ENCODE peak calls at places on chromosomes 2 and 18, in four cellular contexts. O is lower lobe of right lung; K is hippocampal formation; H is effector CD4-positive, alpha-beta T cell. P is an unnamed sample.
A peak's percentile ranks its signal among the peaks of the same experiment; 100 is the strongest.

GRCh38 chr2:529425-529824 is 147.8 kb downstream of the TMEM18 start:
- DNase-seq in H (no peak), O (no peak), K (peak; percentile 38), P (no peak)

GRCh38 chr2:133266075-133266925 is 302.0 kb downstream of the NCKAP5 start:
- DNase-seq in H (no peak), K (no peak), O (no peak), P (peak; percentile 10)

GRCh38 chr2:23627236-23627990 is 242.4 kb downstream of the KLHL29 start:
- DNase-seq in K (no peak), O (peak; percentile 27), H (no peak), P (no peak)

GRCh38 chr18:32879497-32879896 is 106.7 kb upstream of the KLHL14 start:
- DNase-seq in H (no peak), K (no peak), O (no peak), P (no peak)

GRCh38 chr2:59885536-59885935 is 667.9 kb downstream of the BCL11A start:
- DNase-seq in H (no peak), K (no peak), O (no peak), P (no peak)

GRCh38 chr2:227774895-227775842 is 29.5 kb downstream of the SCYGR8 start:
- DNase-seq in H (no peak), O (no peak), K (no peak), P (no peak)

GRCh38 chr2:197810023-197810422 is 5.6 kb downstream of the PLCL1 start:
- DNase-seq in O (no peak), K (no peak), H (no peak), P (no peak)

GRCh38 chr18:9898792-9899549 is 13.2 kb downstream of the TXNDC2 start:
- DNase-seq in O (no peak), K (no peak), H (no peak), P (peak; percentile 32)

GRCh38 chr2:108215794-108216211 is 24.0 kb upstream of the SULT1C3 start:
- DNase-seq in O (no peak), H (no peak), K (no peak), P (peak; percentile 29)